ENCODE peak calls at places on chromosomes 2 and 18, in seven cellular contexts. One of them, this sample, is unnamed.

GRCh38 chr2:227890495-227891079 is 19.2 kb downstream of the DAW1 start:
- DNase-seq in HCT116: peak; percentile 40
- DNase-seq in GM23338: peak; percentile 82
- DNase-seq in CD8-positive, alpha-beta T cell: no peak
- DNase-seq in gastrocnemius medialis: no peak
- DNase-seq in iPS DF 6.9: no peak
- DNase-seq in neuronal stem cell: peak; percentile 56
- DNase-seq in this sample: no peak

GRCh38 chr2:102615620-102616436 is 3.5 kb upstream of the SLC9A2 start:
- DNase-seq in HCT116: peak; percentile 35
- DNase-seq in GM23338: peak; percentile 85
- DNase-seq in CD8-positive, alpha-beta T cell: no peak
- DNase-seq in gastrocnemius medialis: peak; percentile 51
- DNase-seq in iPS DF 6.9: peak; percentile 33
- DNase-seq in neuronal stem cell: peak; percentile 51
- DNase-seq in this sample: no peak

GRCh38 chr2:99949530-99949929 is 192.9 kb downstream of the AFF3 start:
- DNase-seq in HCT116: no peak
- DNase-seq in GM23338: no peak
- DNase-seq in CD8-positive, alpha-beta T cell: no peak
- DNase-seq in gastrocnemius medialis: no peak
- DNase-seq in iPS DF 6.9: no peak
- DNase-seq in neuronal stem cell: no peak
- DNase-seq in this sample: no peak

GRCh38 chr18:48167901-48168300 is 237.4 kb upstream of the SMAD2 start:
- DNase-seq in HCT116: no peak
- DNase-seq in GM23338: no peak
- DNase-seq in CD8-positive, alpha-beta T cell: no peak
- DNase-seq in gastrocnemius medialis: no peak
- DNase-seq in iPS DF 6.9: no peak
- DNase-seq in neuronal stem cell: no peak
- DNase-seq in this sample: peak; percentile 39

GRCh38 chr18:23067236-23067635 is 68.0 kb upstream of the CABLES1 start:
- DNase-seq in HCT116: no peak
- DNase-seq in GM23338: no peak
- DNase-seq in CD8-positive, alpha-beta T cell: no peak
- DNase-seq in gastrocnemius medialis: no peak
- DNase-seq in iPS DF 6.9: no peak
- DNase-seq in neuronal stem cell: no peak
- DNase-seq in this sample: no peak

GRCh38 chr2:155377178-155377780 is 678.8 kb downstream of the KCNJ3 start:
- DNase-seq in HCT116: peak; percentile 35
- DNase-seq in GM23338: peak; percentile 64
- DNase-seq in CD8-positive, alpha-beta T cell: no peak
- DNase-seq in gastrocnemius medialis: no peak
- DNase-seq in iPS DF 6.9: no peak
- DNase-seq in neuronal stem cell: peak; percentile 14
- DNase-seq in this sample: no peak

GRCh38 chr2:207444756-207445155 is 85.0 kb upstream of the CREB1 start:
- DNase-seq in HCT116: no peak
- DNase-seq in GM23338: no peak
- DNase-seq in CD8-positive, alpha-beta T cell: no peak
- DNase-seq in gastrocnemius medialis: no peak
- DNase-seq in iPS DF 6.9: no peak
- DNase-seq in neuronal stem cell: no peak
- DNase-seq in this sample: no peak

GRCh38 chr18:74013955-74014354 is 133.7 kb downstream of the FBXO15 start:
- DNase-seq in HCT116: no peak
- DNase-seq in GM23338: no peak
- DNase-seq in CD8-positive, alpha-beta T cell: no peak
- DNase-seq in gastrocnemius medialis: no peak
- DNase-seq in iPS DF 6.9: no peak
- DNase-seq in neuronal stem cell: no peak
- DNase-seq in this sample: no peak

GRCh38 chr2:232008907-232009638 is 47.6 kb downstream of the DIS3L2 start:
- DNase-seq in HCT116: no peak
- DNase-seq in GM23338: peak; percentile 46
- DNase-seq in CD8-positive, alpha-beta T cell: no peak
- DNase-seq in gastrocnemius medialis: no peak
- DNase-seq in iPS DF 6.9: no peak
- DNase-seq in neuronal stem cell: no peak
- DNase-seq in this sample: no peak

GRCh38 chr2:27085670-27086089 is 892 bp upstream of the KHK start:
- DNase-seq in HCT116: no peak
- DNase-seq in GM23338: peak; percentile 65
- DNase-seq in CD8-positive, alpha-beta T cell: no peak
- DNase-seq in gastrocnemius medialis: peak; percentile 84
- DNase-seq in iPS DF 6.9: no peak
- DNase-seq in neuronal stem cell: no peak
- DNase-seq in this sample: peak; percentile 86

GRCh38 chr18:36158261-36158867 is 28.7 kb downstream of the ELP2 start:
- DNase-seq in HCT116: no peak
- DNase-seq in GM23338: no peak
- DNase-seq in CD8-positive, alpha-beta T cell: no peak
- DNase-seq in gastrocnemius medialis: no peak
- DNase-seq in iPS DF 6.9: no peak
- DNase-seq in neuronal stem cell: no peak
- DNase-seq in this sample: no peak

GRCh38 chr18:9619545-9619944 is 5.2 kb upstream of the PPP4R1 start:
- DNase-seq in HCT116: no peak
- DNase-seq in GM23338: no peak
- DNase-seq in CD8-positive, alpha-beta T cell: no peak
- DNase-seq in gastrocnemius medialis: no peak
- DNase-seq in iPS DF 6.9: no peak
- DNase-seq in neuronal stem cell: no peak
- DNase-seq in this sample: no peak

GRCh38 chr2:166419616-166419934 is 43.8 kb upstream of the SCN9A start:
- DNase-seq in HCT116: peak; percentile 23
- DNase-seq in GM23338: peak; percentile 56
- DNase-seq in CD8-positive, alpha-beta T cell: no peak
- DNase-seq in gastrocnemius medialis: no peak
- DNase-seq in iPS DF 6.9: no peak
- DNase-seq in neuronal stem cell: peak; percentile 9
- DNase-seq in this sample: no peak

GRCh38 chr2:237642030-237642700 is 14.8 kb downstream of the LRRFIP1 start:
- DNase-seq in HCT116: no peak
- DNase-seq in GM23338: peak; percentile 24
- DNase-seq in CD8-positive, alpha-beta T cell: no peak
- DNase-seq in gastrocnemius medialis: peak; percentile 94
- DNase-seq in iPS DF 6.9: no peak
- DNase-seq in neuronal stem cell: no peak
- DNase-seq in this sample: no peak

GRCh38 chr18:57668021-57668420 is 46.4 kb upstream of the NARS1 start:
- DNase-seq in HCT116: no peak
- DNase-seq in GM23338: no peak
- DNase-seq in CD8-positive, alpha-beta T cell: no peak
- DNase-seq in gastrocnemius medialis: no peak
- DNase-seq in iPS DF 6.9: no peak
- DNase-seq in neuronal stem cell: no peak
- DNase-seq in this sample: no peak

GRCh38 chr2:118747637-118748036 is 99.8 kb downstream of the EN1 start:
- DNase-seq in HCT116: no peak
- DNase-seq in GM23338: no peak
- DNase-seq in CD8-positive, alpha-beta T cell: no peak
- DNase-seq in gastrocnemius medialis: no peak
- DNase-seq in iPS DF 6.9: no peak
- DNase-seq in neuronal stem cell: no peak
- DNase-seq in this sample: no peak

GRCh38 chr18:3722662-3723433 is 272.9 kb downstream of the TGIF1 start:
- DNase-seq in HCT116: no peak
- DNase-seq in GM23338: no peak
- DNase-seq in CD8-positive, alpha-beta T cell: no peak
- DNase-seq in gastrocnemius medialis: no peak
- DNase-seq in iPS DF 6.9: no peak
- DNase-seq in neuronal stem cell: no peak
- DNase-seq in this sample: no peak

GRCh38 chr18:45590060-45590537 is 25.2 kb upstream of the SLC14A2 start:
- DNase-seq in HCT116: no peak
- DNase-seq in GM23338: no peak
- DNase-seq in CD8-positive, alpha-beta T cell: no peak
- DNase-seq in gastrocnemius medialis: peak; percentile 19
- DNase-seq in iPS DF 6.9: no peak
- DNase-seq in neuronal stem cell: no peak
- DNase-seq in this sample: no peak

GRCh38 chr2:205696541-205697441 is 14.5 kb downstream of the NRP2 start:
- DNase-seq in HCT116: no peak
- DNase-seq in GM23338: peak; percentile 60
- DNase-seq in CD8-positive, alpha-beta T cell: no peak
- DNase-seq in gastrocnemius medialis: no peak
- DNase-seq in iPS DF 6.9: no peak
- DNase-seq in neuronal stem cell: no peak
- DNase-seq in this sample: no peak

GRCh38 chr2:160324161-160324768 is 124.2 kb upstream of the ITGB6 start:
- DNase-seq in HCT116: peak; percentile 26
- DNase-seq in GM23338: peak; percentile 61
- DNase-seq in CD8-positive, alpha-beta T cell: peak; percentile 19
- DNase-seq in gastrocnemius medialis: peak; percentile 49
- DNase-seq in iPS DF 6.9: peak; percentile 9
- DNase-seq in neuronal stem cell: no peak
- DNase-seq in this sample: peak; percentile 65

GRCh38 chr2:72104821-72105588 is 42.7 kb downstream of the CYP26B1 start:
- DNase-seq in HCT116: no peak
- DNase-seq in GM23338: peak; percentile 68
- DNase-seq in CD8-positive, alpha-beta T cell: no peak
- DNase-seq in gastrocnemius medialis: no peak
- DNase-seq in iPS DF 6.9: peak; percentile 20
- DNase-seq in neuronal stem cell: no peak
- DNase-seq in this sample: no peak

GRCh38 chr18:62420513-62421209 is 95.6 kb downstream of the TNFRSF11A start:
- DNase-seq in HCT116: no peak
- DNase-seq in GM23338: no peak
- DNase-seq in CD8-positive, alpha-beta T cell: peak; percentile 19
- DNase-seq in gastrocnemius medialis: no peak
- DNase-seq in iPS DF 6.9: no peak
- DNase-seq in neuronal stem cell: no peak
- DNase-seq in this sample: no peak

GRCh38 chr2:33062665-33063249 is 116.0 kb downstream of the LTBP1 start:
- DNase-seq in HCT116: no peak
- DNase-seq in GM23338: no peak
- DNase-seq in CD8-positive, alpha-beta T cell: no peak
- DNase-seq in gastrocnemius medialis: no peak
- DNase-seq in iPS DF 6.9: no peak
- DNase-seq in neuronal stem cell: no peak
- DNase-seq in this sample: no peak
- H3K36me3 ChIP-seq in HCT116: no peaks in the 10 kb centered on the region
- H3K36me3 ChIP-seq in GM23338: no peaks in the 10 kb centered on the region
- H3K36me3 ChIP-seq in CD8-positive, alpha-beta T cell: no peaks in the 10 kb centered on the region
- H3K36me3 ChIP-seq in gastrocnemius medialis: no peaks in the 10 kb centered on the region
- H3K36me3 ChIP-seq in iPS DF 6.9: no peaks in the 10 kb centered on the region
- H3K36me3 ChIP-seq in neuronal stem cell: no peaks in the 10 kb centered on the region
- H3K36me3 ChIP-seq in this sample: no peaks in the 10 kb centered on the region

GRCh38 chr2:219209818-219210571 is 3.4 kb downstream of the ZFAND2B start:
- DNase-seq in HCT116: no peak
- DNase-seq in GM23338: no peak
- DNase-seq in CD8-positive, alpha-beta T cell: no peak
- DNase-seq in gastrocnemius medialis: no peak
- DNase-seq in iPS DF 6.9: no peak
- DNase-seq in neuronal stem cell: no peak
- DNase-seq in this sample: no peak
- H3K27ac ChIP-seq in HCT116: no peak overlapping the region
- H3K27ac ChIP-seq in GM23338: no peak overlapping the region
- H3K27ac ChIP-seq in CD8-positive, alpha-beta T cell: no peak overlapping the region
- H3K27ac ChIP-seq in gastrocnemius medialis: no peak overlapping the region
- H3K27ac ChIP-seq in iPS DF 6.9: no peak overlapping the region
- H3K27ac ChIP-seq in neuronal stem cell: no peak overlapping the region
- H3K27ac ChIP-seq in this sample: no peak overlapping the region

DNA sequence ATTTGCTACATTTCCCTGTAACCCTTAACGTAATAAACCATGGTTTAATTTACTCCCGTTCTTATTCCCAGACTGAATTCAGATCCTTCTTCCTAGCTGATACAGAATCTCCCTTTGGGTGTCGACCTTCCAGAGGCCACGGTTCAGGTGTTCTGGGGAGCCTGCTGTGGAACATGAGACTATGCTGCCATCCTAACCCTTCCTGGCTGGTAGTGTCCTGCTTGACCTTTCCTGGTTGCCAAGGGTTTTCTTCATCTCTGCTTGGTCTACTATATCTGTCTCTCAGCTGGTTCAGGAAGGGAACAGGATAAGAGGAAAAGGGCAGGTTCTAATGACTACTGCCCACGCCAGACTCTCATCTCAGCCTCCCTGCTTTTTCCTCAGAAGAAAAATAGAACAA is 36.5 kb downstream of the STAT1 start:
- DNase-seq in HCT116: no peak
- DNase-seq in GM23338: no peak
- DNase-seq in CD8-positive, alpha-beta T cell: no peak
- DNase-seq in gastrocnemius medialis: no peak
- DNase-seq in iPS DF 6.9: no peak
- DNase-seq in neuronal stem cell: no peak
- DNase-seq in this sample: no peak
- H3K36me3 ChIP-seq in HCT116: peaks cover 80% of the 10 kb centered on the region
- H3K36me3 ChIP-seq in GM23338: peaks cover 79% of the 10 kb centered on the region
- H3K36me3 ChIP-seq in CD8-positive, alpha-beta T cell: peaks cover 86% of the 10 kb centered on the region
- H3K36me3 ChIP-seq in gastrocnemius medialis: peaks cover 95% of the 10 kb centered on the region
- H3K36me3 ChIP-seq in iPS DF 6.9: peaks cover 24% of the 10 kb centered on the region
- H3K36me3 ChIP-seq in neuronal stem cell: peaks cover 23% of the 10 kb centered on the region
- H3K36me3 ChIP-seq in this sample: peaks cover 59% of the 10 kb centered on the region

GRCh38 chr2:85394976-85395375 is 15.2 kb downstream of the CAPG start:
- DNase-seq in HCT116: no peak
- DNase-seq in GM23338: no peak
- DNase-seq in CD8-positive, alpha-beta T cell: no peak
- DNase-seq in gastrocnemius medialis: peak; percentile 69
- DNase-seq in iPS DF 6.9: no peak
- DNase-seq in neuronal stem cell: no peak
- DNase-seq in this sample: peak; percentile 57

GRCh38 chr2:85396531-85397470 is 13.4 kb downstream of the CAPG start:
- DNase-seq in HCT116: no peak
- DNase-seq in GM23338: no peak
- DNase-seq in CD8-positive, alpha-beta T cell: no peak
- DNase-seq in gastrocnemius medialis: peak; percentile 12
- DNase-seq in iPS DF 6.9: no peak
- DNase-seq in neuronal stem cell: no peak
- DNase-seq in this sample: peak; percentile 77

GRCh38 chr2:85394256-85394655 is 15.9 kb downstream of the CAPG start:
- DNase-seq in HCT116: no peak
- DNase-seq in GM23338: no peak
- DNase-seq in CD8-positive, alpha-beta T cell: no peak
- DNase-seq in gastrocnemius medialis: peak; percentile 88
- DNase-seq in iPS DF 6.9: no peak
- DNase-seq in neuronal stem cell: no peak
- DNase-seq in this sample: peak; percentile 92

GRCh38 chr2:85397925-85398331 is 12.2 kb downstream of the CAPG start:
- DNase-seq in HCT116: no peak
- DNase-seq in GM23338: no peak
- DNase-seq in CD8-positive, alpha-beta T cell: no peak
- DNase-seq in gastrocnemius medialis: peak; percentile 43
- DNase-seq in iPS DF 6.9: no peak
- DNase-seq in neuronal stem cell: no peak
- DNase-seq in this sample: no peak

DNA sequence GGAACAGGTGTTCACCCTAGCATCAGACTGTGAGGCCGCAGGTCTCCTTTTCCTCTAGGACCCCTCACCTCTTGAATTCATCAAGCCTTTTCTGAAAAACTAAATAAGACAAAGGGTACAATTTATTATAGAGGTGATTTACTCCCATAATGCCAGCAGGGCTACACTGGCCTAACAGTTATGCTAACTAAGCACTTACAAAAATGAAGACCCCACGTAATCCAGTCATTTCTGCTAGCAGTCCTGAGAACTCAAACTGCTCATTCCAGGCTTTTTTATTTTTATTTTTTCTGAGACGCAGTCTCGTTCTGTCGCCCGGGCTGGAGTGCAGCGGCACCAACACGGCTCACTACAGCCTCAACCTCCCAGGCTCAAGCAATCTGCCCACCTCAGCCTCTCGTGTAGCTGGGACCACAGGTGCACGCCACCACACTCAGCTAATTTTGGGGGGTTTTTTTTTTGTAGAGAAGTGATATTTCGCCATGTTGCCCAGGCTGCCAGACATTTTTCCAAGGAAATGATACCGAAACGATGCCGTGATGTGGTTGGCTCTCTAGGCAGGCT is 14.2 kb downstream of the CAPG start:
- DNase-seq in HCT116: no peak
- DNase-seq in GM23338: no peak
- DNase-seq in CD8-positive, alpha-beta T cell: no peak
- DNase-seq in gastrocnemius medialis: no peak
- DNase-seq in iPS DF 6.9: no peak
- DNase-seq in neuronal stem cell: no peak
- DNase-seq in this sample: no peak
- H3K27ac ChIP-seq in HCT116: no peak overlapping the region
- H3K27ac ChIP-seq in GM23338: peak overlapping the region; percentile 45
- H3K27ac ChIP-seq in CD8-positive, alpha-beta T cell: no peak overlapping the region
- H3K27ac ChIP-seq in gastrocnemius medialis: no peak overlapping the region
- H3K27ac ChIP-seq in iPS DF 6.9: no peak overlapping the region
- H3K27ac ChIP-seq in neuronal stem cell: no peak overlapping the region
- H3K27ac ChIP-seq in this sample: peak overlapping the region; percentile 78

This sample was measured in tibial artery.